ENCODE peak calls at places on chromosomes 6 and 20, in seven cellular contexts. One of them, this sample, is unnamed.

GRCh38 chr6:143400258-143401059 is 50.0 kb downstream of the ADAT2 start:
- DNase-seq in pancreas: no peak
- DNase-seq in fibroblast of lung: no peak
- DNase-seq in neural progenitor cell: no peak
- DNase-seq in psoas muscle: no peak
- DNase-seq in upper lobe of left lung: no peak
- DNase-seq in heart left ventricle: peak; percentile 21
- DNase-seq in this sample: no peak

GRCh38 chr20:48292806-48293205 is 507.5 kb upstream of the SULF2 start:
- DNase-seq in neural progenitor cell: peak; percentile 40
- DNase-seq in fibroblast of lung: no peak
- DNase-seq in upper lobe of left lung: no peak
- DNase-seq in heart left ventricle: no peak
- DNase-seq in pancreas: no peak
- DNase-seq in psoas muscle: no peak
- DNase-seq in this sample: no peak

GRCh38 chr20:3681931-3682820 is at the start of gene ADAM33:
- DNase-seq in heart left ventricle: no peak
- DNase-seq in fibroblast of lung: peak; percentile 36
- DNase-seq in neural progenitor cell: peak; percentile 75
- DNase-seq in psoas muscle: peak; percentile 75
- DNase-seq in upper lobe of left lung: peak; percentile 89
- DNase-seq in pancreas: no peak
- DNase-seq in this sample: peak; percentile 40

GRCh38 chr6:155274533-155274932 is 10.7 kb downstream of the CLDN20 start:
- DNase-seq in psoas muscle: no peak
- DNase-seq in pancreas: no peak
- DNase-seq in heart left ventricle: no peak
- DNase-seq in upper lobe of left lung: no peak
- DNase-seq in neural progenitor cell: no peak
- DNase-seq in fibroblast of lung: peak; percentile 38
- DNase-seq in this sample: no peak

GRCh38 chr6:149259753-149260152 is 57.8 kb upstream of the TAB2 start:
- DNase-seq in neural progenitor cell: no peak
- DNase-seq in upper lobe of left lung: no peak
- DNase-seq in pancreas: no peak
- DNase-seq in psoas muscle: no peak
- DNase-seq in fibroblast of lung: no peak
- DNase-seq in heart left ventricle: peak; percentile 28
- DNase-seq in this sample: no peak

GRCh38 chr6:109790131-109790530 is 99.0 kb downstream of the FIG4 start:
- DNase-seq in pancreas: no peak
- DNase-seq in heart left ventricle: no peak
- DNase-seq in neural progenitor cell: no peak
- DNase-seq in fibroblast of lung: no peak
- DNase-seq in upper lobe of left lung: no peak
- DNase-seq in psoas muscle: no peak
- DNase-seq in this sample: no peak

GRCh38 chr20:1085515-1086272 is 32.7 kb upstream of the PSMF1 start:
- DNase-seq in psoas muscle: no peak
- DNase-seq in upper lobe of left lung: no peak
- DNase-seq in pancreas: no peak
- DNase-seq in neural progenitor cell: no peak
- DNase-seq in fibroblast of lung: no peak
- DNase-seq in heart left ventricle: no peak
- DNase-seq in this sample: no peak

GRCh38 chr20:6792789-6793188 is 25.3 kb downstream of the BMP2 start:
- DNase-seq in pancreas: no peak
- DNase-seq in heart left ventricle: no peak
- DNase-seq in psoas muscle: no peak
- DNase-seq in upper lobe of left lung: no peak
- DNase-seq in neural progenitor cell: no peak
- DNase-seq in fibroblast of lung: no peak
- DNase-seq in this sample: no peak

GRCh38 chr6:57324538-57324937 is 7.1 kb downstream of the PRIM2 start:
- DNase-seq in upper lobe of left lung: no peak
- DNase-seq in neural progenitor cell: no peak
- DNase-seq in heart left ventricle: no peak
- DNase-seq in pancreas: no peak
- DNase-seq in fibroblast of lung: peak; percentile 60
- DNase-seq in psoas muscle: no peak
- DNase-seq in this sample: no peak

GRCh38 chr20:50467618-50468373 is 42.4 kb upstream of the PTPN1 start:
- DNase-seq in neural progenitor cell: peak; percentile 31
- DNase-seq in heart left ventricle: no peak
- DNase-seq in upper lobe of left lung: no peak
- DNase-seq in pancreas: no peak
- DNase-seq in fibroblast of lung: peak; percentile 68
- DNase-seq in psoas muscle: peak; percentile 28
- DNase-seq in this sample: no peak

GRCh38 chr6:158648682-158649131 is 1.1 kb upstream of the SYTL3 start:
- DNase-seq in psoas muscle: no peak
- DNase-seq in upper lobe of left lung: no peak
- DNase-seq in neural progenitor cell: no peak
- DNase-seq in pancreas: no peak
- DNase-seq in fibroblast of lung: peak; percentile 93
- DNase-seq in heart left ventricle: no peak
- DNase-seq in this sample: peak; percentile 53

GRCh38 chr6:96939019-96939805 is 14.7 kb downstream of the KLHL32 start:
- DNase-seq in heart left ventricle: no peak
- DNase-seq in fibroblast of lung: peak; percentile 47
- DNase-seq in upper lobe of left lung: no peak
- DNase-seq in neural progenitor cell: no peak
- DNase-seq in psoas muscle: no peak
- DNase-seq in pancreas: no peak
- DNase-seq in this sample: no peak

GRCh38 chr6:144617231-144618199 is 332.4 kb downstream of the UTRN start:
- DNase-seq in neural progenitor cell: no peak
- DNase-seq in psoas muscle: no peak
- DNase-seq in fibroblast of lung: no peak
- DNase-seq in pancreas: no peak
- DNase-seq in upper lobe of left lung: no peak
- DNase-seq in heart left ventricle: no peak
- DNase-seq in this sample: no peak

GRCh38 chr6:150249261-150249660 is 106.4 kb downstream of the PPP1R14C start:
- DNase-seq in neural progenitor cell: no peak
- DNase-seq in heart left ventricle: no peak
- DNase-seq in upper lobe of left lung: no peak
- DNase-seq in pancreas: no peak
- DNase-seq in psoas muscle: no peak
- DNase-seq in fibroblast of lung: no peak
- DNase-seq in this sample: no peak

GRCh38 chr20:57620274-57620990 is at the start of gene ZBP1:
- DNase-seq in fibroblast of lung: no peak
- DNase-seq in heart left ventricle: no peak
- DNase-seq in upper lobe of left lung: no peak
- DNase-seq in neural progenitor cell: no peak
- DNase-seq in pancreas: no peak
- DNase-seq in psoas muscle: no peak
- DNase-seq in this sample: no peak

GRCh38 chr6:144912474-144912873 is 627.3 kb downstream of the UTRN start:
- DNase-seq in pancreas: no peak
- DNase-seq in fibroblast of lung: peak; percentile 74
- DNase-seq in psoas muscle: no peak
- DNase-seq in neural progenitor cell: no peak
- DNase-seq in upper lobe of left lung: no peak
- DNase-seq in heart left ventricle: no peak
- DNase-seq in this sample: no peak

GRCh38 chr6:128997880-128998279 is 114.9 kb downstream of the LAMA2 start:
- DNase-seq in fibroblast of lung: no peak
- DNase-seq in upper lobe of left lung: no peak
- DNase-seq in neural progenitor cell: no peak
- DNase-seq in heart left ventricle: no peak
- DNase-seq in pancreas: no peak
- DNase-seq in psoas muscle: no peak
- DNase-seq in this sample: no peak

GRCh38 chr6:130978660-130979396 is 84.2 kb downstream of the EPB41L2 start:
- DNase-seq in pancreas: no peak
- DNase-seq in neural progenitor cell: no peak
- DNase-seq in upper lobe of left lung: no peak
- DNase-seq in heart left ventricle: peak; percentile 20
- DNase-seq in fibroblast of lung: no peak
- DNase-seq in psoas muscle: no peak
- DNase-seq in this sample: no peak

GRCh38 chr6:144285798-144286502 is 815 bp downstream of the UTRN start:
- DNase-seq in pancreas: peak; percentile 89
- DNase-seq in fibroblast of lung: peak; percentile 59
- DNase-seq in psoas muscle: peak; percentile 87
- DNase-seq in heart left ventricle: peak; percentile 80
- DNase-seq in upper lobe of left lung: peak; percentile 94
- DNase-seq in neural progenitor cell: peak; percentile 71
- DNase-seq in this sample: peak; percentile 66

DNA sequence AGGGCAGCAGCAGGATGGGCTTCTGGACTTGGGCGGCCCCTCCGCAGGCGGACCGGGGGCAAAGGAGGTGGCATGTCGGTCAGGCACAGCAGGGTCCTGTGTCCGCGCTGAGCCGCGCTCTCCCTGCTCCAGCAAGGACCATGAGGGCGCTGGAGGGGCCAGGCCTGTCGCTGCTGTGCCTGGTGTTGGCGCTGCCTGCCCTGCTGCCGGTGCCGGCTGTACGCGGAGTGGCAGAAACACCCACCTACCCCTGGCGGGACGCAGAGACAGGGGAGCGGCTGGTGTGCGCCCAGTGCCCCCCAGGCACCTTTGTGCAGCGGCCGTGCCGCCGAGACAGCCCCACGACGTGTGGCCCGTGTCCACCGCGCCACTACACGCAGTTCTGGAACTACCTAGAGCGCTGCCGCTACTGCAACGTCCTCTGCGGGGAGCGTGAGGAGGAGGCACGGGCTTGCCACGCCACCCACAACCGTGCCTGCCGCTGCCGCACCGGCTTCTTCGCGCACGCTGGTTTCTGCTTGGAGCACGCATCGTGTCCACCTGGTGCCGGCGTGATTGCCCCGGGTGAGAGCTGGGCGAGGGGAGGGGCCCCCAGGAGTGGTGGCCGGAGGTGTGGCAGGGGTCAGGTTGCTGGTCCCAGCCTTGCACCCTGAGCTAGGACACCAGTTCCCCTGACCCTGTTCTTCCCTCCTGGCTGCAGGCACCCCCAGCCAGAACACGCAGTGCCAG is at the start of gene TNFRSF6B:
- DNase-seq in upper lobe of left lung: peak; percentile 86
- DNase-seq in fibroblast of lung: no peak
- DNase-seq in psoas muscle: no peak
- DNase-seq in pancreas: peak; percentile 78
- DNase-seq in heart left ventricle: no peak
- DNase-seq in neural progenitor cell: no peak
- DNase-seq in this sample: no peak
- H3K4me3 ChIP-seq in upper lobe of left lung: peak within 1 kb of the TSS; percentile 38
- H3K4me3 ChIP-seq in fibroblast of lung: no peak within 1 kb of the TSS
- H3K4me3 ChIP-seq in psoas muscle: peak within 1 kb of the TSS; percentile 18
- H3K4me3 ChIP-seq in pancreas: no peak within 1 kb of the TSS
- H3K4me3 ChIP-seq in heart left ventricle: peak within 1 kb of the TSS; percentile 31
- H3K4me3 ChIP-seq in neural progenitor cell: peak within 1 kb of the TSS; percentile 24
- H3K4me3 ChIP-seq in this sample: no peak within 1 kb of the TSS

DNA sequence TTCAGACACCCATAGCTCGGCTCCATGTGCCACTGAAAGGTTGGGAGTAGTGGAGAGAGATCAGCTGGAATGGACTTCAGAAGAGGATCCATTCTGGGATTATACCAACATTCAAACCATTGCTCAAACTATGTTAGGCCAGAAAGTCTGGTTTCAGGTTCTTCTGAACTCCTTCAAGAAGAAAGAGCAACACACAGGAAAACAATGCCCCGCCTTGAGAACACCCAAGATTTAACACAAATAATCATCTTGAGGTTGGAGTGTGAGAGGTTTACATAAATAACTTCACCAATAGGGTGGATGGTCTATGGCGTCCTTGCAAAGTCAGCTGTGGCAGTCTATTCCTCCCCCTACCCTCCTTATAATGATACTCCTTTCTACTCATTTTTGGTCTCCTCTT is 211.6 kb upstream of the SUPT3H start:
- DNase-seq in heart left ventricle: no peak
- DNase-seq in neural progenitor cell: no peak
- DNase-seq in upper lobe of left lung: no peak
- DNase-seq in pancreas: no peak
- DNase-seq in fibroblast of lung: no peak
- DNase-seq in psoas muscle: no peak
- DNase-seq in this sample: no peak
- H3K27ac ChIP-seq in heart left ventricle: no peak overlapping the region
- H3K27ac ChIP-seq in neural progenitor cell: no peak overlapping the region
- H3K27ac ChIP-seq in upper lobe of left lung: no peak overlapping the region
- H3K27ac ChIP-seq in pancreas: no peak overlapping the region
- H3K27ac ChIP-seq in fibroblast of lung: no peak overlapping the region
- H3K27ac ChIP-seq in psoas muscle: no peak overlapping the region
- H3K27ac ChIP-seq in this sample: no peak overlapping the region

DNA sequence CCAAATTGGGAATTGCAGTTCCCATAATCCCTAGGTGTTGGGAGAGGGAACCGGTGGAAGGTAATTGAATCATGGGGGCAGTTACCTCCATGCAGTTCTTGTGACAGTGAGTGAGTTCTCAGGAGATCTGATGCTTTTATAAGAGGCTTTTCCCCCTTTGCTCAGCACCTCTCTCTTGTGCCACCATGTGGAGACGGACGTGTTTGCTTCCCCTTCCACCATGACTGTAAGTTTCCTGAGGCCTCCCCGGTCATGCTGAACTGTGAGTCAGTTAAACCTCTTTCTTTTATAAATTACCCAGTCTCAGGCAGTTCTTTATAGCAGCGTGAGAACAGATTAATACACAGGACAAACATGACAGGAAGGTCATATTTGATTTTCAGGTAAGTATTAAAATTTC is 25.3 kb upstream of the HECA start:
- DNase-seq in pancreas: no peak
- DNase-seq in neural progenitor cell: peak; percentile 54
- DNase-seq in fibroblast of lung: peak; percentile 35
- DNase-seq in heart left ventricle: no peak
- DNase-seq in psoas muscle: no peak
- DNase-seq in upper lobe of left lung: no peak
- DNase-seq in this sample: peak; percentile 41
- TF ChIP-seq CTCF in pancreas: no peak
- TF ChIP-seq CTCF in neural progenitor cell: peak; percentile 54
- TF ChIP-seq CTCF in fibroblast of lung: no peak
- TF ChIP-seq CTCF in heart left ventricle: peak; percentile 20
- TF ChIP-seq CTCF in psoas muscle: peak; percentile 27
- TF ChIP-seq CTCF in upper lobe of left lung: no peak
- TF ChIP-seq CTCF in this sample: peak; percentile 33

DNA sequence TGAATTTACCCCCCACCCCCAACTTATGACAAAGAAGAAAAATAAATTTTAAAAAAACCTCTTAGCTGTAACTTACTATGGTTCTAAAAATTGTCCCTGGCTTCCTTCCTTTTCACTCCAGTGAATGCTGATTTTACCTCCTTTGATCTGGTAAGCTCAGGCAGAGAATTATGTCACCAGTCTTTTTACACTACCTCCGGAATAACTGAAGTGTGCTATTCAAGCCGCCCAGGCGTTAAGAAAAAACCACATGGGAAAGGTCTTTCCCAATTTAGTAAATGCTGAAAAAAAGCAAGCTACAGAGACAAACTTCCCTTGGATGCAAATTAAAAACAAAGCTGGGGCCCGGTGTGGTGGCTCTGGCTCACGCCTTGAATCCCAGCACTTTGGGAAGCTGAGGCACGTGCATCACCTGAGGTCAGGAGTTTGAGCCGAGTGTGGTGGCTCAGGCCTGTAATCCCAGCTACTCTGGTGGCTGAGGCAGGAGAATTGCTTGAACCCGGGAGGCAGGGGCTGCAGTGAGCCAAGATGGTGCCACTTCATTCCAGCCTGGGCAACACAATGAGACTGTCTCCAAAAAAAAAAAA is 12.4 kb downstream of the SNX5 start:
- DNase-seq in psoas muscle: no peak
- DNase-seq in fibroblast of lung: no peak
- DNase-seq in upper lobe of left lung: no peak
- DNase-seq in pancreas: no peak
- DNase-seq in heart left ventricle: no peak
- DNase-seq in neural progenitor cell: no peak
- DNase-seq in this sample: no peak
- H3K4me3 ChIP-seq in psoas muscle: no peak overlapping the region
- H3K4me3 ChIP-seq in fibroblast of lung: no peak overlapping the region
- H3K4me3 ChIP-seq in upper lobe of left lung: no peak overlapping the region
- H3K4me3 ChIP-seq in pancreas: no peak overlapping the region
- H3K4me3 ChIP-seq in heart left ventricle: no peak overlapping the region
- H3K4me3 ChIP-seq in neural progenitor cell: no peak overlapping the region
- H3K4me3 ChIP-seq in this sample: no peak overlapping the region

This sample was measured in hepatocyte.